ENCODE peak calls at places on chromosomes 3 and 15, in nine cellular contexts. V is T47D, W is MM.1S, G is substantia nigra, E is HFFc6, J is cardiac septum, F is SJCRH30, U is brain microvascular endothelial cell, P is heart right ventricle. N is an unnamed sample.

GRCh38 chr3:46400000-46400734 is 6.7 kb downstream of the CCR5AS start:
- DNase-seq in E (no peak), V (no peak), J (no peak), G (no peak), P (no peak), U (peak), F (peak), W (no peak), N (peak)

GRCh38 chr15:80732818-80733217 is 37.7 kb downstream of the ABHD17C start:
- DNase-seq in W (no peak), U (no peak), P (no peak), E (no peak), J (no peak), F (no peak), V (no peak), G (no peak), N (no peak)

GRCh38 chr3:37383323-37383722 is 208.9 kb upstream of the LRRFIP2 start:
- DNase-seq in J (no peak), V (no peak), G (no peak), F (no peak), W (no peak), U (no peak), P (no peak), E (no peak), N (no peak)

GRCh38 chr3:136149569-136150136 is 46.5 kb downstream of the MSL2 start:
- DNase-seq in W (no peak), V (no peak), E (peak), F (no peak), J (no peak), P (no peak), G (no peak), U (peak), N (no peak)

GRCh38 chr15:82808634-82809041 is 790 bp upstream of the WHAMM start:
- DNase-seq in F (peak), W (peak), U (no peak), G (no peak), P (no peak), E (no peak), J (no peak), V (no peak), N (no peak)

GRCh38 chr3:185517387-185517786 is 18.6 kb upstream of the TMEM41A start:
- DNase-seq in E (no peak), W (no peak), F (no peak), J (no peak), V (no peak), P (no peak), G (no peak), U (no peak), N (no peak)

GRCh38 chr3:66504761-66505641 is 4.2 kb upstream of the LRIG1 start:
- DNase-seq in G (no peak), E (no peak), F (no peak), W (no peak), V (no peak), U (no peak), P (no peak), J (no peak), N (no peak)

GRCh38 chr3:31377045-31377642 is 155.6 kb upstream of the STT3B start:
- DNase-seq in P (no peak), V (peak), J (no peak), E (peak), G (no peak), U (peak), W (no peak), F (no peak), N (no peak)

GRCh38 chr3:40191850-40192448 is 117.6 kb upstream of the EIF1B start:
- DNase-seq in F (peak), U (peak), W (peak), J (no peak), E (peak), V (peak), G (peak), P (peak), N (peak)

GRCh38 chr15:73196113-73196512 is 143.8 kb downstream of the NEO1 start:
- DNase-seq in F (no peak), W (no peak), V (no peak), E (no peak), G (no peak), P (no peak), U (no peak), J (no peak), N (no peak)

GRCh38 chr3:112546216-112546759 is 15.5 kb downstream of the ATG3 start:
- DNase-seq in G (no peak), F (no peak), V (no peak), J (no peak), P (no peak), E (peak), W (no peak), U (peak), N (no peak)

GRCh38 chr15:50257206-50257735 is 8.3 kb downstream of the HDC start:
- DNase-seq in W (no peak), U (no peak), J (no peak), E (no peak), G (no peak), P (no peak), F (no peak), V (no peak), N (no peak)

N was measured in NCI-H1417.